ENCODE peak calls at places on chromosomes 1 and 21, in ten cellular contexts. R is psoas muscle, C is body of pancreas, I is naive B cell, A is type B pancreatic cell, P is posterior vena cava, W is NCI-H1092, D is WTC11, M is left ventricle myocardium inferior, E is bronchial epithelial cell. Y is an unnamed sample.

GRCh38 chr1:53483656-53484055 is 24.5 kb downstream of the DMRTB1 start:
- DNase-seq in R (no peak), C (no peak), I (no peak), A (no peak), P (peak), W (no peak), D (no peak), M (no peak), E (no peak), Y (no peak)

GRCh38 chr1:63794927-63795326 is 21.1 kb downstream of the ROR1 start:
- DNase-seq in R (no peak), C (no peak), I (no peak), A (no peak), P (no peak), W (no peak), D (peak), M (no peak), E (no peak), Y (no peak)

GRCh38 chr1:53412285-53413174 is 46.7 kb upstream of the DMRTB1 start:
- DNase-seq in R (no peak), C (no peak), I (no peak), A (no peak), P (no peak), W (no peak), D (no peak), M (no peak), E (no peak), Y (no peak)

GRCh38 chr1:184524248-184524647 is 137.4 kb downstream of the C1orf21 start:
- DNase-seq in R (no peak), C (no peak), I (no peak), A (no peak), P (no peak), W (no peak), D (no peak), M (no peak), E (peak), Y (no peak)

GRCh38 chr1:83555871-83556270 is 443.1 kb downstream of the TTLL7 start:
- DNase-seq in R (no peak), C (no peak), I (no peak), A (no peak), P (no peak), W (no peak), D (no peak), M (no peak), E (no peak), Y (no peak)

GRCh38 chr21:33089439-33089838 is 19.5 kb downstream of the OLIG1 start:
- DNase-seq in R (no peak), C (no peak), I (no peak), A (no peak), P (no peak), W (no peak), D (no peak), M (no peak), E (no peak), Y (no peak)

GRCh38 chr1:62180649-62181048 is 14.0 kb upstream of the L1TD1 start:
- DNase-seq in R (no peak), C (no peak), I (no peak), A (no peak), P (no peak), W (no peak), D (no peak), M (no peak), E (peak), Y (no peak)

GRCh38 chr1:109501644-109502367 is 7.7 kb downstream of the AMIGO1 start:
- DNase-seq in R (no peak), C (no peak), I (no peak), A (no peak), P (no peak), W (no peak), D (no peak), M (no peak), E (no peak), Y (no peak)

GRCh38 chr1:89523597-89524368 is 846 bp upstream of the LRRC8B start:
- DNase-seq in R (no peak), C (peak), I (peak), A (no peak), P (no peak), W (peak), D (peak), M (peak), E (no peak), Y (no peak)

GRCh38 chr1:156860639-156861423 is at the start of gene NTRK1:
- DNase-seq in R (no peak), C (peak), I (peak), A (no peak), P (no peak), W (peak), D (peak), M (peak), E (no peak), Y (no peak)

GRCh38 chr1:208231929-208232360 is 12.2 kb downstream of the PLXNA2 start:
- DNase-seq in R (no peak), C (peak), I (no peak), A (no peak), P (peak), W (peak), D (no peak), M (no peak), E (peak), Y (no peak)

GRCh38 chr1:236753554-236753953 is 41.5 kb upstream of the MTR start:
- DNase-seq in R (no peak), C (peak), I (no peak), A (no peak), P (no peak), W (no peak), D (peak), M (no peak), E (peak), Y (no peak)

GRCh38 chr1:99955375-99955774 is 14.4 kb upstream of the SLC35A3 start:
- DNase-seq in R (no peak), C (no peak), I (no peak), A (no peak), P (no peak), W (no peak), D (no peak), M (no peak), E (no peak), Y (no peak)

GRCh38 chr1:107184888-107185287 is 44.0 kb downstream of the NTNG1 start:
- DNase-seq in R (no peak), C (no peak), I (no peak), A (no peak), P (no peak), W (no peak), D (no peak), M (no peak), E (no peak), Y (no peak)

GRCh38 chr21:38170283-38170682 is 86.5 kb upstream of the KCNJ15 start:
- DNase-seq in R (no peak), C (no peak), I (no peak), A (no peak), P (no peak), W (peak), D (peak), M (no peak), E (peak), Y (peak)

GRCh38 chr1:37814257-37814656 is 6.2 kb upstream of the YRDC start:
- DNase-seq in R (no peak), C (no peak), I (no peak), A (no peak), P (no peak), W (no peak), D (no peak), M (no peak), E (no peak), Y (no peak)

GRCh38 chr21:29613021-29613420 is 314.3 kb downstream of the BACH1 start:
- DNase-seq in R (no peak), C (no peak), I (no peak), A (no peak), P (no peak), W (no peak), D (no peak), M (no peak), E (peak), Y (no peak)

GRCh38 chr1:109395602-109396512 is 1.9 kb downstream of the SORT1 start:
- DNase-seq in R (peak), C (no peak), I (no peak), A (no peak), P (no peak), W (no peak), D (no peak), M (no peak), E (no peak), Y (peak)

GRCh38 chr1:48069662-48070432 is 72.7 kb upstream of the TRABD2B start:
- DNase-seq in R (no peak), C (no peak), I (no peak), A (no peak), P (peak), W (no peak), D (no peak), M (no peak), E (no peak), Y (no peak)

GRCh38 chr1:903721-904270 is 19.9 kb upstream of the SAMD11 start:
- DNase-seq in R (peak), C (no peak), I (no peak), A (peak), P (peak), W (no peak), D (no peak), M (peak), E (no peak), Y (no peak)

GRCh38 chr21:45637883-45638282 is 5.6 kb upstream of the PCBP3 start:
- DNase-seq in R (no peak), C (no peak), I (no peak), A (no peak), P (no peak), W (no peak), D (no peak), M (no peak), E (no peak), Y (no peak)

GRCh38 chr1:213714645-213715044 is 273.1 kb upstream of the PROX1 start:
- DNase-seq in R (no peak), C (no peak), I (no peak), A (no peak), P (no peak), W (no peak), D (peak), M (no peak), E (no peak), Y (no peak)

GRCh38 chr1:235052067-235053008 is 76.3 kb downstream of the TOMM20 start:
- DNase-seq in R (no peak), C (no peak), I (no peak), A (no peak), P (peak), W (no peak), D (no peak), M (no peak), E (no peak), Y (no peak)

Y was measured in epithelial cell of proximal tubule.